ENCODE peak calls at places on chromosomes 13 and 19, in four cellular contexts. T, A, M and Y are unnamed samples.

GRCh38 chr13:113064534-113065405 is 40.8 kb upstream of the F7 start:
- DNase-seq in T (no peak), A (no peak), M (no peak), Y (peak; percentile 38)

GRCh38 chr13:83151308-83151660 is 731.0 kb downstream of the SLITRK1 start:
- DNase-seq in T (no peak), M (no peak), A (no peak), Y (peak; percentile 54)

GRCh38 chr19:48290923-48291700 is 21.2 kb downstream of the ZNF114 start:
- DNase-seq in A (peak; percentile 83), M (peak; percentile 57), T (peak; percentile 92), Y (peak; percentile 64)

GRCh38 chr13:111893607-111894443 is 173.1 kb upstream of the SOX1 start:
- DNase-seq in T (no peak), A (peak; percentile 32), M (no peak), Y (no peak)

GRCh38 chr13:29595380-29596063 is at the start of gene SLC7A1:
- DNase-seq in T (peak; percentile 77), M (peak; percentile 52), A (peak; percentile 95), Y (peak; percentile 78)

GRCh38 chr13:113917523-113918371 is 53.9 kb upstream of the GAS6 start:
- DNase-seq in M (no peak), T (peak; percentile 35), A (no peak), Y (no peak)

GRCh38 chr13:19153782-19154450 is 27.7 kb downstream of the TUBA3C start:
- DNase-seq in M (no peak), T (no peak), A (no peak), Y (no peak)

GRCh38 chr19:17590780-17591688 is 35.6 kb downstream of the COLGALT1 start:
- DNase-seq in T (no peak), M (no peak), A (no peak), Y (no peak)

GRCh38 chr19:23382955-23383354 is 12.3 kb downstream of the ZNF91 start:
- DNase-seq in T (no peak), A (no peak), M (no peak), Y (no peak)

GRCh38 chr19:38877781-38878574 is at the start of gene RINL:
- DNase-seq in A (no peak), T (no peak), M (no peak), Y (no peak)

GRCh38 chr13:95275322-95276118 is 25.7 kb downstream of the ABCC4 start:
- DNase-seq in T (no peak), M (no peak), A (no peak), Y (peak; percentile 45)

GRCh38 chr13:37187110-37187509 is 81.6 kb upstream of the CSNK1A1L start:
- DNase-seq in T (no peak), A (no peak), M (no peak), Y (peak; percentile 77)

GRCh38 chr13:26300140-26300539 is 46.2 kb downstream of the CDK8 start:
- DNase-seq in M (no peak), T (no peak), A (no peak), Y (peak; percentile 66)

GRCh38 chr19:35727053-35727955 is 9.5 kb downstream of the KMT2B start:
- DNase-seq in M (no peak), T (no peak), A (no peak), Y (no peak)

GRCh38 chr19:2488942-2489731 is 13.2 kb downstream of the GADD45B start:
- DNase-seq in A (peak; percentile 93), M (no peak), T (peak; percentile 71), Y (peak; percentile 21)

GRCh38 chr13:43428545-43429287 is 358.1 kb downstream of the ENOX1 start:
- DNase-seq in T (no peak), A (peak; percentile 51), M (no peak), Y (no peak)

GRCh38 chr19:54208784-54209057 is 8.1 kb downstream of the RPS9 start:
- DNase-seq in M (no peak), A (no peak), T (no peak), Y (no peak)

GRCh38 chr13:50215389-50215788 is 200.1 kb downstream of the KCNRG start:
- DNase-seq in M (no peak), T (no peak), A (no peak), Y (no peak)

GRCh38 chr13:43307921-43308433 is 284.6 kb downstream of the DNAJC15 start:
- DNase-seq in A (peak; percentile 80), M (peak; percentile 72), T (peak; percentile 86), Y (peak; percentile 86)

GRCh38 chr13:93262729-93263128 is 36.1 kb downstream of the GPC6 start:
- DNase-seq in M (no peak), A (no peak), T (no peak), Y (peak; percentile 89)

GRCh38 chr13:23852351-23852750 is 36.8 kb downstream of the MIPEP start:
- DNase-seq in T (no peak), M (no peak), A (no peak), Y (no peak)

GRCh38 chr19:7507884-7508283 is 8.0 kb upstream of the ZNF358 start:
- DNase-seq in T (no peak), A (no peak), M (peak; percentile 40), Y (peak; percentile 87)

GRCh38 chr13:66553391-66553790 is 676.7 kb downstream of the PCDH9 start:
- DNase-seq in M (no peak), T (no peak), A (no peak), Y (no peak)

GRCh38 chr13:59671853-59672252 is 491.9 kb downstream of the DIAPH3 start:
- DNase-seq in A (no peak), M (no peak), T (no peak), Y (no peak)

GRCh38 chr13:47481521-47481920 is 519.6 kb downstream of the SUCLA2 start:
- DNase-seq in M (no peak), A (no peak), T (no peak), Y (no peak)

GRCh38 chr19:45152504-45153338 is 8.1 kb downstream of the NKPD1 start:
- DNase-seq in T (no peak), A (no peak), M (no peak), Y (no peak)
- TF ChIP-seq CTCF in T (no peak), A (no peak), M (peak; percentile 5), Y (no peak)

GRCh38 chr19:43430142-43430710 is 15.5 kb downstream of the TEX101 start:
- DNase-seq in M (no peak), T (no peak), A (no peak), Y (peak; percentile 38)
- TF ChIP-seq CTCF in M (peak; percentile 25), T (no peak), A (no peak), Y (peak; percentile 70)

GRCh38 chr13:31409678-31410356 is 210.0 kb downstream of the B3GLCT start:
- DNase-seq in A (no peak), M (no peak), T (no peak), Y (peak; percentile 5)
- TF ChIP-seq CTCF in A (peak; percentile 27), M (peak; percentile 24), T (no peak), Y (peak; percentile 63)

GRCh38 chr19:33132425-33132824 is 511 bp downstream of the WDR88 start:
- DNase-seq in A (no peak), M (no peak), T (no peak), Y (no peak)
- TF ChIP-seq CTCF in A (peak; percentile 31), M (no peak), T (no peak), Y (peak; percentile 60)

GRCh38 chr19:15253076-15253475 is 20.8 kb upstream of the EPHX3 start:
- DNase-seq in T (no peak), M (no peak), A (no peak), Y (no peak)

GRCh38 chr19:15251010-15251748 is 18.9 kb upstream of the EPHX3 start:
- DNase-seq in M (no peak), A (no peak), T (no peak), Y (peak; percentile 62)

GRCh38 chr19:15250635-15250993 is 18.4 kb upstream of the EPHX3 start:
- DNase-seq in A (no peak), T (no peak), M (no peak), Y (peak; percentile 6)

GRCh38 chr19:15252398-15253018 is 20.3 kb upstream of the EPHX3 start:
- DNase-seq in M (peak; percentile 22), T (no peak), A (no peak), Y (peak; percentile 65)

GRCh38 chr19:15251749-15252397 is 19.6 kb upstream of the EPHX3 start:
- DNase-seq in M (peak; percentile 92), A (peak; percentile 73), T (peak; percentile 74), Y (peak; percentile 94)
- TF ChIP-seq CTCF in M (peak; percentile 52), A (peak; percentile 72), T (peak; percentile 34), Y (peak; percentile 79)